ENCODE peak calls at places on chromosomes 1 and 21, in nine cellular contexts. X is stimulated activated naive B cell treated with anti-CD40 and anti-IgM and Interleukin-4, amounts not matched to agents 10 μg/mL and 1 μg/mL and 100 μg/mL, for 72 hours; I is WTC11; H is AG04449; T is midbrain; P is NB4; Y is activated gamma-delta T cell treated with Interleukin-2 at 50 U/mL for 16 hours; G is RCC 7860; N is SW 1271. M is an unnamed sample.

GRCh38 chr1:2970311-2971145 is 50.7 kb upstream of the ACTRT2 start:
- DNase-seq in I (no peak), H (no peak), P (no peak), N (no peak), X (no peak), G (no peak), T (no peak), Y (no peak), M (no peak)

GRCh38 chr1:233614173-233614742 is 352 bp downstream of the KCNK1 start:
- DNase-seq in T (peak; percentile 34), I (peak; percentile 51), G (peak; percentile 29), Y (no peak), P (no peak), N (no peak), X (no peak), H (no peak), M (peak; percentile 65)

GRCh38 chr1:47188901-47189785 is 693 bp downstream of the PDZK1IP1 start:
- DNase-seq in Y (no peak), N (no peak), X (no peak), H (no peak), T (no peak), I (no peak), P (no peak), G (no peak), M (no peak)

GRCh38 chr1:48677306-48678287 is 99.1 kb downstream of the BEND5 start:
- DNase-seq in T (peak; percentile 78), N (no peak), H (peak; percentile 2), Y (no peak), P (peak; percentile 69), X (peak; percentile 39), I (peak; percentile 74), G (peak; percentile 46), M (peak; percentile 92)

GRCh38 chr1:91011726-91012125 is 10.1 kb downstream of the ZNF644 start:
- DNase-seq in Y (no peak), T (no peak), G (no peak), I (no peak), P (no peak), N (no peak), H (no peak), X (no peak), M (no peak)

GRCh38 chr1:26158271-26159112 is at the start of gene FAM110D:
- DNase-seq in I (no peak), N (no peak), X (no peak), P (no peak), Y (no peak), H (no peak), G (no peak), T (no peak), M (peak; percentile 49)

GRCh38 chr1:39896909-39897685 is 4.6 kb downstream of the MYCL start:
- DNase-seq in T (no peak), G (no peak), H (no peak), N (no peak), Y (no peak), I (no peak), P (no peak), X (no peak), M (peak; percentile 54)

GRCh38 chr1:156600733-156601121 is 552 bp downstream of the GPATCH4 start:
- DNase-seq in G (no peak), P (peak; percentile 43), T (no peak), I (no peak), Y (no peak), N (no peak), H (no peak), X (no peak), M (peak; percentile 19)

GRCh38 chr1:64748706-64749105 is 3.8 kb downstream of the RAVER2 start:
- DNase-seq in G (no peak), Y (no peak), N (no peak), P (no peak), X (no peak), I (no peak), T (no peak), H (no peak), M (no peak)

GRCh38 chr1:151060241-151061011 is at the start of gene MLLT11:
- DNase-seq in P (peak; percentile 85), H (peak; percentile 21), T (peak; percentile 68), G (peak; percentile 64), Y (no peak), I (peak; percentile 79), X (no peak), N (no peak), M (peak; percentile 94)

GRCh38 chr21:15400905-15401304 is 328.9 kb upstream of the USP25 start:
- DNase-seq in Y (no peak), T (no peak), G (no peak), I (no peak), P (no peak), H (no peak), X (no peak), N (no peak), M (no peak)

GRCh38 chr1:233905416-233906051 is 1.1 kb downstream of the SLC35F3 start:
- DNase-seq in Y (no peak), T (no peak), H (no peak), G (no peak), X (no peak), N (no peak), I (peak; percentile 16), P (no peak), M (peak; percentile 46)

GRCh38 chr1:39183503-39184353 is 20.8 kb upstream of the MACF1 start:
- DNase-seq in N (peak; percentile 89), X (peak; percentile 59), I (peak; percentile 52), H (no peak), P (peak; percentile 82), G (peak; percentile 94), T (no peak), Y (peak; percentile 82), M (peak; percentile 71)

GRCh38 chr1:20063861-20064292 is 6.1 kb upstream of the PLA2G5 start:
- DNase-seq in G (peak; percentile 36), H (peak; percentile 36), N (no peak), Y (no peak), P (no peak), X (no peak), T (no peak), I (no peak), M (no peak)

GRCh38 chr1:244319283-244320132 is 132.2 kb downstream of the ADSS2 start:
- DNase-seq in I (no peak), T (peak; percentile 14), H (peak; percentile 49), G (peak; percentile 81), X (peak; percentile 34), P (peak; percentile 96), N (no peak), Y (peak; percentile 59), M (no peak)

GRCh38 chr1:205262706-205263105 is 35.0 kb downstream of the TMCC2 start:
- DNase-seq in H (no peak), X (no peak), N (no peak), G (peak; percentile 33), P (peak; percentile 73), Y (no peak), T (no peak), I (no peak), M (no peak)

GRCh38 chr1:53324728-53325297 is 3.1 kb downstream of the LRP8 start:
- DNase-seq in H (no peak), T (no peak), I (no peak), G (no peak), Y (no peak), P (peak; percentile 24), X (no peak), N (no peak), M (no peak)

GRCh38 chr1:56123421-56123820 is 455.9 kb downstream of the PLPP3 start:
- DNase-seq in P (no peak), G (no peak), T (no peak), Y (no peak), N (no peak), X (no peak), I (no peak), H (no peak), M (no peak)

GRCh38 chr1:203547771-203548421 is 53.9 kb downstream of the OPTC start:
- DNase-seq in N (no peak), I (no peak), Y (no peak), H (no peak), G (no peak), X (no peak), P (no peak), T (no peak), M (no peak)

GRCh38 chr1:31802190-31803150 is 13.4 kb downstream of the SPOCD1 start:
- DNase-seq in N (no peak), X (no peak), Y (no peak), T (peak; percentile 49), I (no peak), G (no peak), P (no peak), H (no peak), M (no peak)

GRCh38 chr21:33640697-33641338 is 723 bp downstream of the CRYZL1 start:
- DNase-seq in N (no peak), P (no peak), I (no peak), Y (no peak), T (no peak), G (no peak), H (no peak), X (no peak), M (peak; percentile 53)

GRCh38 chr1:3333903-3334302 is 120.6 kb upstream of the ARHGEF16 start:
- DNase-seq in G (no peak), N (no peak), H (no peak), T (peak; percentile 64), P (no peak), Y (no peak), X (no peak), I (no peak), M (no peak)

GRCh38 chr1:180863158-180863775 is 49.4 kb upstream of the KIAA1614 start:
- DNase-seq in P (peak; percentile 45), N (no peak), Y (peak; percentile 14), I (no peak), X (no peak), H (no peak), G (peak; percentile 31), T (peak; percentile 79), M (peak; percentile 65)